ENCODE peak calls at places on chromosomes 12 and 14, in five cellular contexts. L is progenitor cell of endocrine pancreas, G is Calu3, O is nephron progenitor cell, P is BJ. B is an unnamed sample.

GRCh38 chr12:7131502-7131866 is 1.3 kb downstream of the CLSTN3 start:
- DNase-seq in L (no peak), G (peak; percentile 4), O (no peak), P (no peak), B (no peak)

GRCh38 chr14:21308479-21309237 is 28.8 kb downstream of the RPGRIP1 start:
- DNase-seq in L (peak; percentile 67), G (peak; percentile 88), O (peak; percentile 70), P (peak; percentile 4), B (peak; percentile 56)

GRCh38 chr14:64293976-64294671 is at the start of gene ESR2:
- DNase-seq in L (peak; percentile 42), G (peak; percentile 10), O (peak; percentile 71), P (no peak), B (peak; percentile 28)

GRCh38 chr12:47264951-47265350 is 185.2 kb upstream of the AMIGO2 start:
- DNase-seq in L (no peak), G (no peak), O (no peak), P (no peak), B (no peak)

GRCh38 chr12:49664167-49664566 is 40.8 kb downstream of the PRPF40B start:
- DNase-seq in L (no peak), G (no peak), O (no peak), P (no peak), B (no peak)

GRCh38 chr12:109436181-109436546 is 40.9 kb downstream of the KCTD10 start:
- DNase-seq in L (no peak), G (no peak), O (no peak), P (no peak), B (no peak)

GRCh38 chr14:36442824-36443241 is 77.2 kb downstream of the NKX2-1 start:
- DNase-seq in L (no peak), G (no peak), O (no peak), P (no peak), B (no peak)

GRCh38 chr14:22897357-22897756 is 14.3 kb downstream of the REM2 start:
- DNase-seq in L (no peak), G (no peak), O (no peak), P (no peak), B (no peak)

GRCh38 chr14:100526057-100526456 is 61.2 kb downstream of the BEGAIN start:
- DNase-seq in L (no peak), G (no peak), O (no peak), P (no peak), B (no peak)

GRCh38 chr12:108717243-108717642 is 14.1 kb downstream of the CORO1C start:
- DNase-seq in L (no peak), G (no peak), O (no peak), P (no peak), B (no peak)

GRCh38 chr12:79897617-79898016 is 37.3 kb downstream of the PPP1R12A start:
- DNase-seq in L (no peak), G (peak; percentile 3), O (no peak), P (peak; percentile 79), B (no peak)

GRCh38 chr14:90061849-90062794 is at the start of gene KCNK13:
- DNase-seq in L (no peak), G (peak; percentile 32), O (peak; percentile 50), P (no peak), B (peak; percentile 48)

GRCh38 chr14:103629503-103630121 is 601 bp downstream of the KLC1 start:
- DNase-seq in L (peak; percentile 24), G (peak; percentile 50), O (peak; percentile 72), P (no peak), B (peak; percentile 46)

GRCh38 chr12:129083121-129083520 is 229.8 kb downstream of the GLT1D1 start:
- DNase-seq in L (no peak), G (no peak), O (no peak), P (no peak), B (peak; percentile 11)

GRCh38 chr14:80522936-80523335 is 311.6 kb upstream of the DIO2 start:
- DNase-seq in L (no peak), G (no peak), O (no peak), P (no peak), B (no peak)

GRCh38 chr14:70655110-70655826 is 13.6 kb downstream of the TTC9 start:
- DNase-seq in L (no peak), G (peak; percentile 31), O (no peak), P (no peak), B (no peak)

GRCh38 chr14:70884595-70885342 is 22.5 kb upstream of the PCNX1 start:
- DNase-seq in L (no peak), G (no peak), O (no peak), P (no peak), B (no peak)

GRCh38 chr12:46794593-46795190 is 31.1 kb downstream of the SLC38A4 start:
- DNase-seq in L (no peak), G (no peak), O (no peak), P (no peak), B (no peak)

GRCh38 chr14:106309423-106309822 is 783.0 kb downstream of the TMEM121 start:
- DNase-seq in L (no peak), G (no peak), O (no peak), P (no peak), B (no peak)

GRCh38 chr12:83404521-83404920 is 717.8 kb downstream of the TMTC2 start:
- DNase-seq in L (no peak), G (no peak), O (no peak), P (no peak), B (no peak)

GRCh38 chr12:113405687-113406086 is 2.0 kb upstream of the SDS start:
- DNase-seq in L (no peak), G (no peak), O (no peak), P (no peak), B (no peak)

GRCh38 chr12:29782285-29782820 is 1.4 kb downstream of the TMTC1 start:
- DNase-seq in L (no peak), G (no peak), O (no peak), P (peak; percentile 22), B (no peak)

GRCh38 chr14:74852922-74853530 is 22.9 kb downstream of the PROX2 start:
- DNase-seq in L (no peak), G (no peak), O (no peak), P (peak; percentile 84), B (no peak)

GRCh38 chr14:75969126-75969525 is 12.7 kb downstream of the TGFB3 start:
- DNase-seq in L (no peak), G (no peak), O (no peak), P (no peak), B (no peak)

GRCh38 chr12:27620121-27620520 is 76.1 kb upstream of the REP15 start:
- DNase-seq in L (no peak), G (no peak), O (no peak), P (no peak), B (no peak)

GRCh38 chr12:87866602-87867292 is 162.5 kb downstream of the C12orf50 start:
- DNase-seq in L (no peak), G (peak; percentile 8), O (no peak), P (no peak), B (no peak)

GRCh38 chr14:94541234-94541975 is 19.8 kb upstream of the SERPINA4 start:
- DNase-seq in L (no peak), G (no peak), O (no peak), P (no peak), B (no peak)

GRCh38 chr14:94542111-94542810 is 19.0 kb upstream of the SERPINA4 start:
- DNase-seq in L (no peak), G (peak; percentile 29), O (no peak), P (no peak), B (no peak)

GRCh38 chr14:94538070-94538740 is 23.0 kb upstream of the SERPINA4 start:
- DNase-seq in L (no peak), G (no peak), O (no peak), P (no peak), B (no peak)

GRCh38 chr14:94539181-94539580 is 22.1 kb upstream of the SERPINA4 start:
- DNase-seq in L (no peak), G (no peak), O (no peak), P (no peak), B (no peak)

DNA sequence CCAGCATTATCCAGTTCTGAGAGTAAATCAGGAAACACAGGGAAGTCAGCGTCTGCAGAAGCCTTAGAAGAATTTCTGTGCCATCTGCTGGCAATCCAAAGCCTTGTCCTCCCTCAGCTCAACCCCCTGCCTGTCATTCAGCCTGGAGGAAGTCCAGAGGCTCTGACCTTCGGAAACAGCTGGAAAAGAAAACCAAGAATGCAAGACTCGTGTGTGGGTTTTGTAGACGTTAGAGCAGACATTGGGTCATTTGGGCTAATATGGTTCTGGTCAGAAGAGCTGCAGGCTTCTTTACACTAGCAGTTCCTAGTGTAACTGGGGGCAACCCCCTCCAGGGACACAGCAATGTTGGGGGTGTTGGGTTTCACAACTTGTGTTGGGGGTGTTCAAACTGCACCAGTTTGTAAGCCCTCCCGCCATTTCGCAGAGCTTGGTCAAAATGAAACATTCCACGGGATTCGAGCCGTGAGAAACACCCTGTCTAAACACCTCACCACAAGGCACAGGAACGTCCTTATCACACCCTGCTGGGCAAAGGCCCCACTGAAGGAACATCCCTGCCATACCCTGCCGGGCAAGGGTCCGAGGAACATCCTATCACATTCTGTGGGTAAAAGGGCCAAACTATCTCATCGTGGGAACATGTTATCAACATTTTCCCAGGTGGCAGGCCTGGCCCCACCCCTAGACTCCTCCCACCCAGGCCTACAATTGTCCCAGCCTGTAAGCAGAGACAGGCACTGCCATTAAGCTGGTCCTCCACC is 21.0 kb upstream of the SERPINA4 start:
- DNase-seq in L (no peak), G (no peak), O (no peak), P (no peak), B (no peak)
- TF ChIP-seq CTCF in L (no peak), G (no peak), O (no peak), P (no peak), B (no peak)

GRCh38 chr14:39581474-39581873 is 149.2 kb upstream of the FBXO33 start:
- DNase-seq in L (no peak), G (no peak), O (no peak), P (no peak), B (no peak)

GRCh38 chr14:39582028-39582654 is 149.9 kb upstream of the FBXO33 start:
- DNase-seq in L (no peak), G (no peak), O (no peak), P (no peak), B (no peak)

GRCh38 chr14:39576726-39577125 is 144.5 kb upstream of the FBXO33 start:
- DNase-seq in L (no peak), G (no peak), O (no peak), P (no peak), B (no peak)

GRCh38 chr14:39576258-39576657 is 144.0 kb upstream of the FBXO33 start:
- DNase-seq in L (no peak), G (no peak), O (no peak), P (no peak), B (no peak)
- TF ChIP-seq CTCF in L (peak; percentile 9), G (no peak), O (no peak), P (no peak), B (no peak)

GRCh38 chr12:95959107-95959506 is 16.0 kb downstream of the AMDHD1 start:
- DNase-seq in L (no peak), G (peak; percentile 6), O (no peak), P (no peak), B (no peak)
- TF ChIP-seq CTCF in L (peak; percentile 14), G (no peak), O (no peak), P (peak; percentile 20), B (no peak)

DNA sequence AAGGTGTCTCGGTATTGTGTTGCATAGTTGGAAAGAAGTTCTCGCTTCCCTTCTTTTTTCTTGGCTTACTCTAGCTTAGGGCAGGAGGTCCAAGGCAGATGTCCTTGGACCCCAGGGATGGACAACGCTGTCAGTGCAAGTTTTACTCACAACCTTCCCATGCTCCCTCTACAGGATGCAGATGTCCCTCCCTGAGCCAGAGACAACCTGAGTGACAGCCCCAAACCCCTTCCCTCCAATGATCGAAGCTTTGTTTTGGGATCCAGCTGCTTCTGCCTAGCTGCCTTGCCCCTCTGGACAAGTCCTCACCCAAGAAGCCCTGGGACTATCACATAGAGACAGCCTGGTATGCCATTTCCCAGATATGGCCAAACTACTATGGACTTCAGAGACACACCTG is 112.0 kb upstream of the RAP1B start:
- DNase-seq in L (no peak), G (no peak), O (no peak), P (no peak), B (no peak)
- TF ChIP-seq CTCF in L (no peak), G (no peak), O (no peak), P (no peak), B (no peak)

B was measured in mesothelial cell of epicardium.